ENCODE peak calls at places on chromosome 14, in five cellular contexts. Y, L, A, J and D are unnamed samples.

GRCh38 chr14:53668861-53669260 is 287.8 kb downstream of the BMP4 start:
- DNase-seq in Y (no peak), L (no peak), A (no peak), J (no peak), D (no peak)

GRCh38 chr14:69458350-69458749 is 26.2 kb upstream of the PLEKHD1 start:
- DNase-seq in Y (no peak), L (no peak), A (no peak), J (no peak), D (no peak)

GRCh38 chr14:100067971-100068959 is 3.0 kb downstream of the EVL start:
- DNase-seq in Y (peak; percentile 34), L (no peak), A (peak; percentile 56), J (peak; percentile 63), D (peak; percentile 55)

GRCh38 chr14:63991833-63992232 is 139.0 kb downstream of the SYNE2 start:
- DNase-seq in Y (no peak), L (no peak), A (no peak), J (no peak), D (no peak)

GRCh38 chr14:50335989-50336391 is 23.9 kb downstream of the DMAC2L start:
- DNase-seq in Y (no peak), L (no peak), A (no peak), J (no peak), D (peak; percentile 72)

GRCh38 chr14:89589400-89590128 is 172.5 kb upstream of the FOXN3 start:
- DNase-seq in Y (no peak), L (no peak), A (no peak), J (no peak), D (no peak)

GRCh38 chr14:33914676-33915516 is 36.0 kb downstream of the EGLN3 start:
- DNase-seq in Y (peak; percentile 68), L (no peak), A (no peak), J (no peak), D (peak; percentile 75)

GRCh38 chr14:59221558-59221957 is 33.1 kb downstream of the DAAM1 start:
- DNase-seq in Y (no peak), L (no peak), A (no peak), J (no peak), D (no peak)

GRCh38 chr14:102688290-102688689 is 89.0 kb upstream of the TRAF3 start:
- DNase-seq in Y (no peak), L (no peak), A (no peak), J (no peak), D (no peak)

GRCh38 chr14:49306152-49306751 is 279.9 kb downstream of the RPS29 start:
- DNase-seq in Y (no peak), L (no peak), A (no peak), J (peak; percentile 36), D (peak; percentile 51)

GRCh38 chr14:30330452-30330851 is 228.5 kb upstream of the G2E3 start:
- DNase-seq in Y (no peak), L (no peak), A (no peak), J (no peak), D (peak; percentile 19)

GRCh38 chr14:45526715-45527549 is 273.9 kb upstream of the MIS18BP1 start:
- DNase-seq in Y (peak; percentile 40), L (no peak), A (no peak), J (peak; percentile 64), D (peak; percentile 17)

GRCh38 chr14:31745741-31746140 is 184.5 kb downstream of the NUBPL start:
- DNase-seq in Y (no peak), L (no peak), A (no peak), J (no peak), D (no peak)

GRCh38 chr14:30223385-30223785 is 295.7 kb upstream of the PRKD1 start:
- DNase-seq in Y (peak; percentile 87), L (no peak), A (no peak), J (peak; percentile 72), D (peak; percentile 96)

GRCh38 chr14:95509512-95509911 is 6.9 kb downstream of the SYNE3 start:
- DNase-seq in Y (no peak), L (no peak), A (no peak), J (no peak), D (no peak)

GRCh38 chr14:93592786-93593185 is 162.0 kb downstream of the UNC79 start:
- DNase-seq in Y (no peak), L (no peak), A (no peak), J (no peak), D (no peak)

GRCh38 chr14:68392393-68393085 is 400.3 kb downstream of the ZFP36L1 start:
- DNase-seq in Y (no peak), L (no peak), A (no peak), J (no peak), D (no peak)

GRCh38 chr14:105126970-105127307 is 41.6 kb downstream of the JAG2 start:
- DNase-seq in Y (no peak), L (no peak), A (no peak), J (peak; percentile 15), D (no peak)

GRCh38 chr14:77033622-77034521 is 5.4 kb upstream of the IRF2BPL start:
- DNase-seq in Y (peak; percentile 92), L (peak; percentile 96), A (peak; percentile 53), J (peak; percentile 90), D (peak; percentile 90)

GRCh38 chr14:92458959-92459478 is 54.6 kb upstream of the RIN3 start:
- DNase-seq in Y (no peak), L (no peak), A (no peak), J (no peak), D (no peak)

GRCh38 chr14:73176673-73177072 is 40.4 kb downstream of the PSEN1 start:
- DNase-seq in Y (no peak), L (no peak), A (no peak), J (no peak), D (no peak)

GRCh38 chr14:24940213-24940783 is 109.6 kb downstream of the STXBP6 start:
- DNase-seq in Y (no peak), L (no peak), A (no peak), J (no peak), D (no peak)

GRCh38 chr14:70303528-70304293 is 55.8 kb downstream of the COX16 start:
- DNase-seq in Y (no peak), L (no peak), A (no peak), J (no peak), D (no peak)

GRCh38 chr14:102776761-102777710 is at the start of gene TRAF3:
- DNase-seq in Y (peak; percentile 70), L (peak; percentile 68), A (peak; percentile 84), J (peak; percentile 52), D (peak; percentile 78)

GRCh38 chr14:100237735-100238418 is 1.1 kb upstream of the YY1 start:
- DNase-seq in Y (peak; percentile 63), L (no peak), A (no peak), J (peak; percentile 71), D (peak; percentile 59)

GRCh38 chr14:103294091-103294490 is 39.9 kb upstream of the EIF5 start:
- DNase-seq in Y (no peak), L (no peak), A (no peak), J (no peak), D (no peak)

GRCh38 chr14:95597784-95598204 is 62.9 kb downstream of the GLRX5 start:
- DNase-seq in Y (no peak), L (no peak), A (no peak), J (peak; percentile 48), D (peak; percentile 2)

GRCh38 chr14:53523226-53523625 is 370.1 kb upstream of the DDHD1 start:
- DNase-seq in Y (no peak), L (no peak), A (no peak), J (no peak), D (no peak)

GRCh38 chr14:36974985-36975384 is 197.4 kb downstream of the SLC25A21 start:
- DNase-seq in Y (no peak), L (no peak), A (no peak), J (no peak), D (no peak)